ENCODE peak calls at places on chromosome 16, in seven cellular contexts. U, V, S, T, J, D and O are unnamed samples.
A peak's percentile ranks its signal among the peaks of the same experiment; 100 is the strongest.

GRCh38 chr16:50709061-50709695 is 15.8 kb downstream of the NOD2 start:
- DNase-seq in U (no peak), V (no peak), S (no peak), T (no peak), J (no peak), D (no peak), O (no peak)

GRCh38 chr16:30755955-30756780 is 5.7 kb downstream of the CFAP119 start:
- DNase-seq in U (no peak), V (no peak), S (no peak), T (no peak), J (no peak), D (no peak), O (no peak)

GRCh38 chr16:11619327-11619851 is 32.7 kb upstream of the LITAF start:
- DNase-seq in U (peak; percentile 47), V (no peak), S (no peak), T (no peak), J (peak; percentile 57), D (no peak), O (no peak)

GRCh38 chr16:66578596-66579531 is at the start of gene CMTM2:
- DNase-seq in U (peak; percentile 23), V (no peak), S (no peak), T (peak; percentile 61), J (peak; percentile 38), D (peak; percentile 89), O (no peak)

GRCh38 chr16:87581867-87582220 is 20.5 kb upstream of the JPH3 start:
- DNase-seq in U (no peak), V (peak; percentile 98), S (peak; percentile 87), T (no peak), J (no peak), D (peak; percentile 94), O (peak; percentile 92)

GRCh38 chr16:9061358-9061813 is 30.1 kb upstream of the HAPSTR1 start:
- DNase-seq in U (no peak), V (peak; percentile 82), S (no peak), T (no peak), J (no peak), D (no peak), O (no peak)

GRCh38 chr16:67115649-67116048 is 5.9 kb downstream of the PHAF1 start:
- DNase-seq in U (no peak), V (peak; percentile 95), S (no peak), T (no peak), J (no peak), D (no peak), O (peak; percentile 31)

GRCh38 chr16:89981414-89981813 is 32.9 kb downstream of the DEF8 start:
- DNase-seq in U (no peak), V (no peak), S (no peak), T (no peak), J (peak; percentile 32), D (no peak), O (no peak)

GRCh38 chr16:86575095-86575685 is 3.2 kb upstream of the FOXL1 start:
- DNase-seq in U (no peak), V (no peak), S (no peak), T (no peak), J (no peak), D (no peak), O (no peak)

GRCh38 chr16:69523571-69523970 is 42.2 kb upstream of the NFAT5 start:
- DNase-seq in U (no peak), V (no peak), S (no peak), T (no peak), J (no peak), D (no peak), O (no peak)

GRCh38 chr16:85839681-85840240 is 40.3 kb downstream of the COX4I1 start:
- DNase-seq in U (no peak), V (no peak), S (no peak), T (no peak), J (no peak), D (no peak), O (no peak)

GRCh38 chr16:19808061-19808621 is 76.5 kb downstream of the GPRC5B start:
- DNase-seq in U (no peak), V (no peak), S (no peak), T (no peak), J (peak; percentile 9), D (no peak), O (peak; percentile 49)

GRCh38 chr16:49352923-49353322 is 20.7 kb upstream of the C16orf78 start:
- DNase-seq in U (no peak), V (no peak), S (no peak), T (peak; percentile 83), J (no peak), D (no peak), O (no peak)

GRCh38 chr16:10523025-10523424 is 57.4 kb downstream of the EMP2 start:
- DNase-seq in U (no peak), V (no peak), S (no peak), T (no peak), J (no peak), D (no peak), O (no peak)

GRCh38 chr16:88639231-88640038 is 1.1 kb downstream of the IL17C start:
- DNase-seq in U (no peak), V (no peak), S (no peak), T (peak; percentile 92), J (peak; percentile 31), D (no peak), O (no peak)

GRCh38 chr16:10080031-10080772 is 102.0 kb downstream of the GRIN2A start:
- DNase-seq in U (no peak), V (no peak), S (peak; percentile 52), T (no peak), J (no peak), D (no peak), O (peak; percentile 65)

DNA sequence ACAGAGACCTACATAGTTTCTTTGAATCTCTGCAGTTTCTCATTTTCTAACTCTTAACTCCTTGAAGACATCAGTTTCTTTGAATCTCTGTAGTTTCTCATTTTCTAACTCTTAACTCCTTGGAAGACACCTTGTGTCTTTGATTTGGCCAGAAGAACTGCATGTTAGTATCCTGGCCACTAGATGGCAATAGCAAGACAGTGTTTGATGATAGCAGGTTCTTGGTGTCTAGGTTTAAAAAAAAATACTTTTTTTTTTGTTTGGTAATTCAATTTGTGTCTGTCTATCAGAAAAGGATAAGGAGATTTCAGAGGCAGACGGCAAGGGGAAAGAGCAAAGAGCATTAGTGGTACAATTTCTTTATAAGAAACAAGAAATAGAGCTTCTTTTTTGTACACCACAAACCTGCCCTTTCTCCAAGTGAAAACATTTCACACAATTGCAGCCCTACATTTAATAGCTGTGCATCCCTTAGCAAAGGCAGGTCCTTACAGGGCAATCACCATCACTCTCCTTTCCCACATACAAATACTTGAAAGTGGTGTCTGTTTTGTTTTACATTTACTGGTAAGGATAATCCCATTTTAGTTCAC is 1324.9 kb upstream of the CDH8 start:
- DNase-seq in U (no peak), V (peak; percentile 66), S (peak; percentile 30), T (peak; percentile 75), J (no peak), D (no peak), O (peak; percentile 10)
- TF ChIP-seq CTCF in U (no peak), V (peak; percentile 78), S (peak; percentile 92), T (peak; percentile 92), J (peak; percentile 55), D (peak; percentile 49), O (peak; percentile 73)

GRCh38 chr16:2388875-2389433 is 40.3 kb upstream of the CCNF start:
- DNase-seq in U (no peak), V (peak; percentile 82), S (no peak), T (no peak), J (peak; percentile 8), D (no peak), O (no peak)

GRCh38 chr16:2385441-2385840 is 43.8 kb upstream of the CCNF start:
- DNase-seq in U (no peak), V (peak; percentile 27), S (no peak), T (peak; percentile 19), J (no peak), D (no peak), O (no peak)

GRCh38 chr16:2388139-2388874 is 40.9 kb upstream of the CCNF start:
- DNase-seq in U (no peak), V (no peak), S (no peak), T (no peak), J (no peak), D (no peak), O (no peak)

GRCh38 chr16:2386990-2387389 is 42.3 kb upstream of the CCNF start:
- DNase-seq in U (no peak), V (no peak), S (no peak), T (peak; percentile 90), J (no peak), D (no peak), O (no peak)
- TF ChIP-seq CTCF in U (no peak), V (peak; percentile 21), S (no peak), T (peak; percentile 59), J (no peak), D (no peak), O (peak; percentile 15)

GRCh38 chr16:71369494-71369893 is 11.0 kb downstream of the CALB2 start:
- DNase-seq in U (no peak), V (no peak), S (no peak), T (no peak), J (no peak), D (no peak), O (no peak)
- TF ChIP-seq CTCF in U (no peak), V (no peak), S (no peak), T (no peak), J (no peak), D (no peak), O (no peak)

GRCh38 chr16:4351880-4352279 is 759 bp upstream of the PAM16 start:
- DNase-seq in U (peak; percentile 17), V (peak; percentile 57), S (no peak), T (no peak), J (peak; percentile 30), D (no peak), O (peak; percentile 66)

GRCh38 chr16:4349332-4349731 is 1.8 kb downstream of the PAM16 start:
- DNase-seq in U (no peak), V (no peak), S (no peak), T (no peak), J (no peak), D (no peak), O (no peak)

GRCh38 chr16:4352843-4353242 is 1.7 kb upstream of the PAM16 start:
- DNase-seq in U (no peak), V (no peak), S (no peak), T (no peak), J (no peak), D (no peak), O (no peak)

GRCh38 chr16:4350365-4350786 is 745 bp downstream of the PAM16 start:
- DNase-seq in U (no peak), V (no peak), S (no peak), T (no peak), J (no peak), D (no peak), O (no peak)

DNA sequence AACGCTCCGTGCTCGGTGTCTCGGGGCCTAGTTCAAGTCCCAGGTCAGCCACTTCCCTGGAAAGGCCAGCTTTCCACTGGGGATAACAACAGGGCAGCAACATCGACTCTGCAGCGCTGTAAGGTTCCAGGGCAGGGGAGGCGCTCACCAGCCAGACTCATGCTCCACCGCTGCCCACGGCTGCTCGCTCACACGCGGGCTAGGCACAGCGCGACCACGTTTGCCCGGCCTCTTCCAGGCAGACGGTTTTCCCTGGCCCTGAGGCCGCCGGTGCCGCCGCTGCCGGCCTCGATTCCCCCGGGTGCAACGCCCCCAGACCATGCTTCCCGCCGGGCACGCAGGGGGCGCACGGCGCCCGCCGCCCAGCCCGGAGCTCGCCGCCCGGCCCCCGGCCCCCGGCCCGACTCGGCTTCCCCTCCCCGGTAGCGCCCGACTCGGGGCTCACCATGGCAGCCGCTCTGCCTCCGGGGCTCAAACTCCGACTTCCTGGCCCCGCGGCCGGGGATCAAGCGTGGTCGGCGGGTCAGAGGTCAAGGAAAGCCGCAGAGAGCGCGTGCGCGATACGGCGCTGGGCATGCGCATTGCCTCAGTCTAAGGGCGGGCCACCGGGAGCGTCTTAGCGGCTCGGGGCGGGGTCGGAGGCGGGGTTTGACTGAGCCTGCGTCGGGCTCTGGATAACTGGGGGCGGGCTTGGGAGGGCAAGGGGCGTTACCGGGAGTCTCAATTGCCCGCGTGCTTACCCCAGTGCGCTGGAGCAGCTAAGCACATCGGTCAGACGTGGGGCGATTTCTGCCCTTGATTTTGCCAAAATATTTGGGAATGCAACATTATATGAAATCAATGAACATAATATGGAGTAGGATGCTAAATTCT is at the start of gene PAM16:
- DNase-seq in U (peak; percentile 96), V (peak; percentile 91), S (peak; percentile 82), T (peak; percentile 98), J (peak; percentile 99), D (peak; percentile 99), O (peak; percentile 96)
- TF ChIP-seq CTCF in U (no peak), V (no peak), S (no peak), T (no peak), J (no peak), D (no peak), O (peak; percentile 7)